ENCODE peak calls at places on chromosomes 12 and 14, in eight cellular contexts. H, K, R, M, E, W, T and U are unnamed samples.

GRCh38 chr14:61512508-61512907 is 182.8 kb upstream of the HIF1A start:
- DNase-seq in W (no peak), H (no peak), K (no peak), E (peak; percentile 41), M (no peak), T (no peak), R (no peak), U (no peak)

GRCh38 chr14:50829472-50830043 is 1.4 kb downstream of the NIN start:
- DNase-seq in M (no peak), W (no peak), E (no peak), H (no peak), T (no peak), R (no peak), K (no peak), U (no peak)

GRCh38 chr14:104293851-104294627 is 155.7 kb downstream of the KIF26A start:
- DNase-seq in E (no peak), W (no peak), M (no peak), K (no peak), R (no peak), H (no peak), T (no peak), U (no peak)

GRCh38 chr14:101116486-101117130 is 213.1 kb upstream of the RTL1 start:
- DNase-seq in E (no peak), T (no peak), R (no peak), H (no peak), K (no peak), M (no peak), W (no peak), U (no peak)

GRCh38 chr12:112606611-112607366 is 184.8 kb upstream of the RPH3A start:
- DNase-seq in T (no peak), H (no peak), M (no peak), E (no peak), K (no peak), W (no peak), R (no peak), U (no peak)

GRCh38 chr14:54567634-54568561 is 970 bp downstream of the SAMD4A start:
- DNase-seq in R (peak; percentile 19), K (peak; percentile 48), E (peak; percentile 51), H (peak; percentile 76), T (no peak), M (peak; percentile 1), W (peak; percentile 49), U (peak; percentile 53)

GRCh38 chr14:89473979-89474378 is 56.9 kb upstream of the FOXN3 start:
- DNase-seq in E (peak; percentile 58), M (no peak), W (no peak), K (no peak), T (no peak), H (no peak), R (no peak), U (no peak)

GRCh38 chr12:32863128-32863527 is 33.4 kb downstream of the PKP2 start:
- DNase-seq in R (no peak), M (no peak), K (no peak), T (no peak), E (no peak), W (no peak), H (no peak), U (no peak)

GRCh38 chr14:64841121-64841611 is 38.5 kb downstream of the SPTB start:
- DNase-seq in E (peak; percentile 70), T (peak; percentile 8), K (no peak), M (no peak), W (no peak), R (no peak), H (no peak), U (no peak)